ENCODE peak calls at places on chromosome 10, in nine cellular contexts. One of them, this sample, is unnamed.

GRCh38 chr10:46995234-46995633 is 84.0 kb downstream of the PTPN20 start:
- DNase-seq in left ventricle myocardium inferior: no peak
- DNase-seq in mammary epithelial cell: no peak
- DNase-seq in sigmoid colon: no peak
- DNase-seq in psoas muscle: no peak
- DNase-seq in HCT116: no peak
- DNase-seq in heart left ventricle: no peak
- DNase-seq in ovary: no peak
- DNase-seq in cardiac muscle cell: peak; percentile 6
- DNase-seq in this sample: no peak

GRCh38 chr10:80100861-80101695 is 22.6 kb downstream of the TMEM254 start:
- DNase-seq in cardiac muscle cell: peak; percentile 10
- DNase-seq in ovary: no peak
- DNase-seq in psoas muscle: no peak
- DNase-seq in mammary epithelial cell: peak; percentile 83
- DNase-seq in HCT116: no peak
- DNase-seq in sigmoid colon: no peak
- DNase-seq in left ventricle myocardium inferior: no peak
- DNase-seq in heart left ventricle: no peak
- DNase-seq in this sample: no peak

GRCh38 chr10:110007701-110008517 is at the start of gene ADD3:
- DNase-seq in left ventricle myocardium inferior: peak; percentile 96
- DNase-seq in HCT116: peak; percentile 78
- DNase-seq in ovary: peak; percentile 98
- DNase-seq in heart left ventricle: peak; percentile 96
- DNase-seq in psoas muscle: peak; percentile 96
- DNase-seq in sigmoid colon: peak; percentile 98
- DNase-seq in cardiac muscle cell: peak; percentile 100
- DNase-seq in mammary epithelial cell: peak; percentile 69
- DNase-seq in this sample: peak; percentile 96

GRCh38 chr10:43944742-43945730 is 296.4 kb upstream of the ZNF32 start:
- DNase-seq in heart left ventricle: peak; percentile 22
- DNase-seq in HCT116: no peak
- DNase-seq in sigmoid colon: peak; percentile 33
- DNase-seq in cardiac muscle cell: peak; percentile 65
- DNase-seq in left ventricle myocardium inferior: no peak
- DNase-seq in psoas muscle: no peak
- DNase-seq in mammary epithelial cell: no peak
- DNase-seq in ovary: peak; percentile 4
- DNase-seq in this sample: no peak

GRCh38 chr10:127736915-127737562 is at the start of gene FOXI2:
- DNase-seq in left ventricle myocardium inferior: no peak
- DNase-seq in HCT116: no peak
- DNase-seq in ovary: no peak
- DNase-seq in heart left ventricle: peak; percentile 35
- DNase-seq in psoas muscle: no peak
- DNase-seq in cardiac muscle cell: peak; percentile 23
- DNase-seq in mammary epithelial cell: no peak
- DNase-seq in sigmoid colon: no peak
- DNase-seq in this sample: no peak

GRCh38 chr10:120593693-120594092 is 136.7 kb downstream of the PLPP4 start:
- DNase-seq in ovary: no peak
- DNase-seq in HCT116: no peak
- DNase-seq in left ventricle myocardium inferior: no peak
- DNase-seq in heart left ventricle: no peak
- DNase-seq in cardiac muscle cell: no peak
- DNase-seq in mammary epithelial cell: no peak
- DNase-seq in sigmoid colon: no peak
- DNase-seq in psoas muscle: no peak
- DNase-seq in this sample: no peak

GRCh38 chr10:121886997-121887622 is 40.7 kb downstream of the ATE1 start:
- DNase-seq in left ventricle myocardium inferior: no peak
- DNase-seq in mammary epithelial cell: peak; percentile 51
- DNase-seq in heart left ventricle: peak; percentile 43
- DNase-seq in psoas muscle: no peak
- DNase-seq in HCT116: peak; percentile 60
- DNase-seq in cardiac muscle cell: peak; percentile 79
- DNase-seq in sigmoid colon: peak; percentile 75
- DNase-seq in ovary: peak; percentile 45
- DNase-seq in this sample: peak; percentile 40

GRCh38 chr10:58322072-58322834 is 12.6 kb upstream of the UBE2D1 start:
- DNase-seq in cardiac muscle cell: no peak
- DNase-seq in left ventricle myocardium inferior: no peak
- DNase-seq in HCT116: no peak
- DNase-seq in sigmoid colon: no peak
- DNase-seq in heart left ventricle: no peak
- DNase-seq in mammary epithelial cell: peak; percentile 29
- DNase-seq in ovary: no peak
- DNase-seq in psoas muscle: no peak
- DNase-seq in this sample: no peak

GRCh38 chr10:112834661-112835060 is 115.4 kb upstream of the TCF7L2 start:
- DNase-seq in cardiac muscle cell: peak; percentile 93
- DNase-seq in psoas muscle: no peak
- DNase-seq in mammary epithelial cell: no peak
- DNase-seq in HCT116: no peak
- DNase-seq in sigmoid colon: no peak
- DNase-seq in left ventricle myocardium inferior: no peak
- DNase-seq in ovary: no peak
- DNase-seq in heart left ventricle: no peak
- DNase-seq in this sample: no peak

GRCh38 chr10:95474228-95475002 is 86.8 kb downstream of the SORBS1 start:
- DNase-seq in HCT116: no peak
- DNase-seq in left ventricle myocardium inferior: no peak
- DNase-seq in mammary epithelial cell: peak; percentile 40
- DNase-seq in heart left ventricle: peak; percentile 57
- DNase-seq in ovary: no peak
- DNase-seq in cardiac muscle cell: no peak
- DNase-seq in psoas muscle: no peak
- DNase-seq in sigmoid colon: no peak
- DNase-seq in this sample: peak; percentile 45

GRCh38 chr10:77566228-77566627 is 71.4 kb downstream of the KCNMA1 start:
- DNase-seq in cardiac muscle cell: no peak
- DNase-seq in HCT116: no peak
- DNase-seq in left ventricle myocardium inferior: no peak
- DNase-seq in mammary epithelial cell: no peak
- DNase-seq in ovary: no peak
- DNase-seq in sigmoid colon: no peak
- DNase-seq in psoas muscle: peak; percentile 74
- DNase-seq in heart left ventricle: no peak
- DNase-seq in this sample: no peak

GRCh38 chr10:16794005-16794404 is 23.2 kb downstream of the RSU1 start:
- DNase-seq in psoas muscle: no peak
- DNase-seq in cardiac muscle cell: no peak
- DNase-seq in sigmoid colon: no peak
- DNase-seq in heart left ventricle: no peak
- DNase-seq in ovary: no peak
- DNase-seq in left ventricle myocardium inferior: no peak
- DNase-seq in HCT116: no peak
- DNase-seq in mammary epithelial cell: no peak
- DNase-seq in this sample: no peak

GRCh38 chr10:11551915-11552602 is 59.4 kb downstream of the USP6NL start:
- DNase-seq in mammary epithelial cell: peak; percentile 95
- DNase-seq in HCT116: peak; percentile 89
- DNase-seq in psoas muscle: no peak
- DNase-seq in heart left ventricle: no peak
- DNase-seq in cardiac muscle cell: no peak
- DNase-seq in ovary: no peak
- DNase-seq in left ventricle myocardium inferior: no peak
- DNase-seq in sigmoid colon: no peak
- DNase-seq in this sample: no peak

GRCh38 chr10:119896061-119896655 is 3.6 kb downstream of the SEC23IP start:
- DNase-seq in sigmoid colon: no peak
- DNase-seq in cardiac muscle cell: peak; percentile 12
- DNase-seq in psoas muscle: no peak
- DNase-seq in ovary: no peak
- DNase-seq in HCT116: no peak
- DNase-seq in left ventricle myocardium inferior: no peak
- DNase-seq in mammary epithelial cell: peak; percentile 80
- DNase-seq in heart left ventricle: no peak
- DNase-seq in this sample: no peak

DNA sequence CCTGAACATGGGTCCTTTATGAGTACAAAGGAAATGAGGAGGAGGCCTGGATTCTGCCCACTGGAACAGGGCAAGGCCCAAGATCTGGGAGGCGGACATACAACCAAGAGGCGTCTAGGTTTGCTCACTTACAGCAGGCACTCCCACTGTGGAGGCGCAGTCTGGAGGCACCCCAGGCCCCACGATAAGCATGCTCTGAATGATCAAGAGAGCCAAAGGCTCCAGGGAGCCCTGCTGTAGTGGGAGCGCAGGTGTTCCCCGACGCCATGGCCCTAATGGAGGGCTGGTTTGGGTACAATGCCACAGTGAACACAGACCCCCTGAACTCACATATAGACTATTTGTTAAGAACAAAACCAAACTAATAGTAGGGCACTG is 88.1 kb downstream of the FAM53B start:
- DNase-seq in psoas muscle: no peak
- DNase-seq in cardiac muscle cell: no peak
- DNase-seq in left ventricle myocardium inferior: no peak
- DNase-seq in ovary: no peak
- DNase-seq in HCT116: no peak
- DNase-seq in mammary epithelial cell: no peak
- DNase-seq in heart left ventricle: no peak
- DNase-seq in sigmoid colon: no peak
- DNase-seq in this sample: no peak
- H3K4me1 ChIP-seq in psoas muscle: peaks cover 59% of the 10 kb centered on the region
- H3K4me1 ChIP-seq in cardiac muscle cell: peaks cover 7% of the 10 kb centered on the region
- H3K4me1 ChIP-seq in left ventricle myocardium inferior: peaks cover 94% of the 10 kb centered on the region
- H3K4me1 ChIP-seq in ovary: peaks cover 32% of the 10 kb centered on the region
- H3K4me1 ChIP-seq in HCT116: peaks cover 3% of the 10 kb centered on the region
- H3K4me1 ChIP-seq in mammary epithelial cell: peaks cover 31% of the 10 kb centered on the region
- H3K4me1 ChIP-seq in heart left ventricle: peaks cover 37% of the 10 kb centered on the region
- H3K4me1 ChIP-seq in sigmoid colon: no peaks in the 10 kb centered on the region
- H3K4me1 ChIP-seq in this sample: peaks cover 32% of the 10 kb centered on the region

DNA sequence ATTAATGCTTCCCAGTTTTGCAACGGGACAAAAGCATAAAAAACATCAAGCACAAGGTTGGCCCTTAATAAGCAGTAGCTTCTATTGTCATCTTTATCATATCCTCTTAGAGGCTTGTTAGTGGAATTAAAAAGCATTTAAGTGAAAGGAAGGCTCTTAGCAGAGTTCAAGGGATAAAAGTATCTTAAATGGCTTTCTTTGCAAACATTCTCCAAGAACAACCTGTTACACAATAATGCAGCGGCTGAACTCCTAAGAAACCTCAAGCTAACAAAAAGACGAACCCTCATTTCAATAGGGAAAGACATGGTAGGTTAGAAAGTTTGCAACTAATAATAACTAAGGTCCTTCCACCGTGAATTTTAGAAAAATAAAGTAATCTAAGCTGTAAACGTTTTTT is 82.1 kb downstream of the MPP7 start:
- DNase-seq in psoas muscle: no peak
- DNase-seq in cardiac muscle cell: no peak
- DNase-seq in ovary: no peak
- DNase-seq in mammary epithelial cell: no peak
- DNase-seq in left ventricle myocardium inferior: no peak
- DNase-seq in sigmoid colon: no peak
- DNase-seq in HCT116: no peak
- DNase-seq in heart left ventricle: no peak
- DNase-seq in this sample: no peak
- TF ChIP-seq CTCF in psoas muscle: no peak
- TF ChIP-seq CTCF in cardiac muscle cell: no peak
- TF ChIP-seq CTCF in ovary: no peak
- TF ChIP-seq CTCF in mammary epithelial cell: no peak
- TF ChIP-seq CTCF in left ventricle myocardium inferior: no peak
- TF ChIP-seq CTCF in sigmoid colon: no peak
- TF ChIP-seq CTCF in HCT116: no peak
- TF ChIP-seq CTCF in heart left ventricle: no peak
- TF ChIP-seq CTCF in this sample: no peak

GRCh38 chr10:114395361-114396022 is 8.8 kb downstream of the AFAP1L2 start:
- DNase-seq in psoas muscle: no peak
- DNase-seq in heart left ventricle: no peak
- DNase-seq in sigmoid colon: peak; percentile 48
- DNase-seq in left ventricle myocardium inferior: no peak
- DNase-seq in HCT116: no peak
- DNase-seq in mammary epithelial cell: no peak
- DNase-seq in ovary: no peak
- DNase-seq in cardiac muscle cell: no peak
- DNase-seq in this sample: no peak

GRCh38 chr10:114399576-114399975 is 4.7 kb downstream of the AFAP1L2 start:
- DNase-seq in cardiac muscle cell: no peak
- DNase-seq in left ventricle myocardium inferior: no peak
- DNase-seq in ovary: no peak
- DNase-seq in heart left ventricle: no peak
- DNase-seq in HCT116: no peak
- DNase-seq in psoas muscle: no peak
- DNase-seq in mammary epithelial cell: no peak
- DNase-seq in sigmoid colon: no peak
- DNase-seq in this sample: no peak

GRCh38 chr10:114396455-114396854 is 7.8 kb downstream of the AFAP1L2 start:
- DNase-seq in mammary epithelial cell: no peak
- DNase-seq in left ventricle myocardium inferior: no peak
- DNase-seq in psoas muscle: no peak
- DNase-seq in cardiac muscle cell: no peak
- DNase-seq in sigmoid colon: no peak
- DNase-seq in HCT116: no peak
- DNase-seq in ovary: no peak
- DNase-seq in heart left ventricle: no peak
- DNase-seq in this sample: no peak

GRCh38 chr10:114398587-114399331 is 5.5 kb downstream of the AFAP1L2 start:
- DNase-seq in ovary: no peak
- DNase-seq in heart left ventricle: no peak
- DNase-seq in cardiac muscle cell: no peak
- DNase-seq in HCT116: no peak
- DNase-seq in left ventricle myocardium inferior: no peak
- DNase-seq in psoas muscle: no peak
- DNase-seq in mammary epithelial cell: no peak
- DNase-seq in sigmoid colon: peak; percentile 63
- DNase-seq in this sample: no peak

DNA sequence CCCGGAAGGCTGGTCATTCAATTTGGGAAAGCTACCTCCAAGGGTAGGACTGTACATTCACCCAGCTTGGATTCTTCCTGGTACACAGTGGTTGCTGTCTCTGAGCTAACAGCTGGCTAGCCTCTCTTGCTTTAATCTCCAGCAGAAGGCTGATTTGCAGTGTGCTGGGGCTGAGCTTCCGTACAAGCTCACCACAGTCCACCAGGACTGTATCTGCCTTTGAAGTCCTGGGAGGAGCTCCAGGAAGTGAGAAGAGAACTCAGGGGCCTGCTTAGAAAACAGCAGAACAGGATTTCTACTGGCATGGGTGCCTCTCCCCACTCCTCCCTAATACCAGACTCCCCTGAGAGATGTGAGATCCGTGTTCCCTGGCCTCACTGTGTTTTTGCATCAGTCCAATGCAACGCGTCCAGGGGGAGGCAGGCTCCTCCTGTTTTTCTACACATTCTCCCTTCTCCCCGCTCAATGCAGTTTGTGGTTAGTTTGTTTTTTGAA is 6.6 kb downstream of the AFAP1L2 start:
- DNase-seq in heart left ventricle: no peak
- DNase-seq in HCT116: no peak
- DNase-seq in mammary epithelial cell: peak; percentile 83
- DNase-seq in left ventricle myocardium inferior: no peak
- DNase-seq in ovary: peak; percentile 48
- DNase-seq in sigmoid colon: peak; percentile 74
- DNase-seq in cardiac muscle cell: no peak
- DNase-seq in psoas muscle: no peak
- DNase-seq in this sample: no peak
- H3K27me3 ChIP-seq in heart left ventricle: no peaks in the 10 kb centered on the region
- H3K27me3 ChIP-seq in HCT116: peaks cover 98% of the 10 kb centered on the region
- H3K27me3 ChIP-seq in mammary epithelial cell: no peaks in the 10 kb centered on the region
- H3K27me3 ChIP-seq in left ventricle myocardium inferior: peaks cover 67% of the 10 kb centered on the region
- H3K27me3 ChIP-seq in ovary: no peaks in the 10 kb centered on the region
- H3K27me3 ChIP-seq in sigmoid colon: no peaks in the 10 kb centered on the region
- H3K27me3 ChIP-seq in cardiac muscle cell: peaks cover 8% of the 10 kb centered on the region
- H3K27me3 ChIP-seq in psoas muscle: no peaks in the 10 kb centered on the region
- H3K27me3 ChIP-seq in this sample: peaks cover 37% of the 10 kb centered on the region

GRCh38 chr10:132611026-132611910 is 73.7 kb downstream of the INPP5A start:
- DNase-seq in mammary epithelial cell: no peak
- DNase-seq in sigmoid colon: no peak
- DNase-seq in left ventricle myocardium inferior: no peak
- DNase-seq in cardiac muscle cell: no peak
- DNase-seq in ovary: peak; percentile 12
- DNase-seq in heart left ventricle: no peak
- DNase-seq in psoas muscle: no peak
- DNase-seq in HCT116: no peak
- DNase-seq in this sample: no peak
- H3K4me1 ChIP-seq in mammary epithelial cell: no peaks in the 10 kb centered on the region
- H3K4me1 ChIP-seq in sigmoid colon: no peaks in the 10 kb centered on the region
- H3K4me1 ChIP-seq in left ventricle myocardium inferior: peaks cover 34% of the 10 kb centered on the region
- H3K4me1 ChIP-seq in cardiac muscle cell: peaks cover 19% of the 10 kb centered on the region
- H3K4me1 ChIP-seq in ovary: peaks cover 16% of the 10 kb centered on the region
- H3K4me1 ChIP-seq in heart left ventricle: peaks cover 16% of the 10 kb centered on the region
- H3K4me1 ChIP-seq in psoas muscle: peaks cover 19% of the 10 kb centered on the region
- H3K4me1 ChIP-seq in HCT116: peaks cover 17% of the 10 kb centered on the region
- H3K4me1 ChIP-seq in this sample: peaks cover 18% of the 10 kb centered on the region

This sample was measured in heart right ventricle.